ENCODE peak calls at places on chromosomes 2 and 18, in six cellular contexts. One of them, this sample, is unnamed.
A peak's percentile ranks its signal among the peaks of the same experiment; 100 is the strongest.

GRCh38 chr18:22921762-22922161 is 11.4 kb upstream of the RBBP8 start:
- DNase-seq in IMR-90: no peak
- DNase-seq in mesenchymal stem cell: no peak
- DNase-seq in H9: no peak
- DNase-seq in neuronal stem cell: no peak
- DNase-seq in H1: no peak
- DNase-seq in this sample: no peak

GRCh38 chr2:37274354-37274965 is 43.0 kb downstream of the NDUFAF7 start:
- DNase-seq in mesenchymal stem cell: no peak
- DNase-seq in IMR-90: peak; percentile 19
- DNase-seq in H9: no peak
- DNase-seq in neuronal stem cell: no peak
- DNase-seq in H1: no peak
- DNase-seq in this sample: peak; percentile 23

GRCh38 chr2:81991282-81991681 is 1686.7 kb upstream of the LRRTM1 start:
- DNase-seq in mesenchymal stem cell: no peak
- DNase-seq in IMR-90: no peak
- DNase-seq in H9: no peak
- DNase-seq in H1: no peak
- DNase-seq in neuronal stem cell: no peak
- DNase-seq in this sample: no peak

GRCh38 chr18:67428148-67428547 is 88.4 kb downstream of the DSEL start:
- DNase-seq in IMR-90: peak; percentile 49
- DNase-seq in neuronal stem cell: no peak
- DNase-seq in H9: no peak
- DNase-seq in H1: no peak
- DNase-seq in mesenchymal stem cell: no peak
- DNase-seq in this sample: no peak

GRCh38 chr2:191740016-191740419 is 62.1 kb downstream of the NABP1 start:
- DNase-seq in IMR-90: no peak
- DNase-seq in H9: no peak
- DNase-seq in mesenchymal stem cell: peak; percentile 6
- DNase-seq in H1: no peak
- DNase-seq in neuronal stem cell: no peak
- DNase-seq in this sample: no peak

GRCh38 chr18:63320690-63321265 is 1.2 kb upstream of the BCL2 start:
- DNase-seq in H9: peak; percentile 49
- DNase-seq in mesenchymal stem cell: peak; percentile 54
- DNase-seq in IMR-90: peak; percentile 32
- DNase-seq in neuronal stem cell: no peak
- DNase-seq in H1: no peak
- DNase-seq in this sample: peak; percentile 60

GRCh38 chr2:149410701-149411484 is 80.5 kb downstream of the LYPD6 start:
- DNase-seq in IMR-90: peak; percentile 8
- DNase-seq in mesenchymal stem cell: peak; percentile 89
- DNase-seq in neuronal stem cell: no peak
- DNase-seq in H1: no peak
- DNase-seq in H9: no peak
- DNase-seq in this sample: peak; percentile 97

GRCh38 chr18:73717570-73717969 is 430.1 kb downstream of the FBXO15 start:
- DNase-seq in mesenchymal stem cell: peak; percentile 24
- DNase-seq in H1: no peak
- DNase-seq in H9: no peak
- DNase-seq in neuronal stem cell: no peak
- DNase-seq in IMR-90: peak; percentile 32
- DNase-seq in this sample: no peak

GRCh38 chr2:112880696-112881095 is 30.3 kb upstream of the IL37 start:
- DNase-seq in neuronal stem cell: no peak
- DNase-seq in mesenchymal stem cell: peak; percentile 62
- DNase-seq in H9: no peak
- DNase-seq in H1: no peak
- DNase-seq in IMR-90: peak; percentile 16
- DNase-seq in this sample: no peak

GRCh38 chr18:22432672-22433137 is 15.0 kb upstream of the CTAGE1 start:
- DNase-seq in H1: no peak
- DNase-seq in mesenchymal stem cell: peak; percentile 90
- DNase-seq in H9: no peak
- DNase-seq in IMR-90: peak; percentile 97
- DNase-seq in neuronal stem cell: no peak
- DNase-seq in this sample: peak; percentile 49

GRCh38 chr2:709138-709779 is 32.1 kb upstream of the TMEM18 start:
- DNase-seq in IMR-90: no peak
- DNase-seq in H1: no peak
- DNase-seq in mesenchymal stem cell: no peak
- DNase-seq in neuronal stem cell: no peak
- DNase-seq in H9: no peak
- DNase-seq in this sample: no peak

GRCh38 chr2:239012228-239012627 is 164.3 kb downstream of the TWIST2 start:
- DNase-seq in mesenchymal stem cell: no peak
- DNase-seq in IMR-90: no peak
- DNase-seq in H9: no peak
- DNase-seq in H1: no peak
- DNase-seq in neuronal stem cell: no peak
- DNase-seq in this sample: no peak

GRCh38 chr2:31237348-31238017 is 3.5 kb downstream of the EHD3 start:
- DNase-seq in mesenchymal stem cell: no peak
- DNase-seq in H1: no peak
- DNase-seq in neuronal stem cell: no peak
- DNase-seq in IMR-90: no peak
- DNase-seq in H9: no peak
- DNase-seq in this sample: no peak

GRCh38 chr2:31236433-31237205 is 2.7 kb downstream of the EHD3 start:
- DNase-seq in neuronal stem cell: no peak
- DNase-seq in H1: no peak
- DNase-seq in mesenchymal stem cell: no peak
- DNase-seq in H9: peak; percentile 11
- DNase-seq in IMR-90: no peak
- DNase-seq in this sample: no peak

GRCh38 chr2:31239842-31240198 is 5.9 kb downstream of the EHD3 start:
- DNase-seq in neuronal stem cell: no peak
- DNase-seq in IMR-90: peak; percentile 42
- DNase-seq in H9: peak; percentile 29
- DNase-seq in H1: no peak
- DNase-seq in mesenchymal stem cell: peak; percentile 87
- DNase-seq in this sample: peak; percentile 90

GRCh38 chr2:31238906-31239841 is 5.2 kb downstream of the EHD3 start:
- DNase-seq in neuronal stem cell: no peak
- DNase-seq in H1: no peak
- DNase-seq in mesenchymal stem cell: no peak
- DNase-seq in IMR-90: no peak
- DNase-seq in H9: peak; percentile 13
- DNase-seq in this sample: no peak

GRCh38 chr2:31238126-31238905 is 4.4 kb downstream of the EHD3 start:
- DNase-seq in mesenchymal stem cell: no peak
- DNase-seq in H1: no peak
- DNase-seq in neuronal stem cell: no peak
- DNase-seq in IMR-90: no peak
- DNase-seq in H9: peak; percentile 8
- DNase-seq in this sample: no peak
- H3K4me1 ChIP-seq in mesenchymal stem cell: peaks cover 26% of the 10 kb centered on the region
- H3K4me1 ChIP-seq in H1: peaks cover 5% of the 10 kb centered on the region
- H3K4me1 ChIP-seq in neuronal stem cell: peaks cover 3% of the 10 kb centered on the region
- H3K4me1 ChIP-seq in IMR-90: peaks cover 8% of the 10 kb centered on the region
- H3K4me1 ChIP-seq in H9: peaks cover under 1% of the 10 kb centered on the region
- H3K4me1 ChIP-seq in this sample: peaks cover 32% of the 10 kb centered on the region

GRCh38 chr2:172329404-172330059 is 97.9 kb upstream of the ITGA6 start:
- DNase-seq in neuronal stem cell: no peak
- DNase-seq in IMR-90: no peak
- DNase-seq in mesenchymal stem cell: no peak
- DNase-seq in H1: no peak
- DNase-seq in H9: no peak
- DNase-seq in this sample: no peak

GRCh38 chr2:172324198-172324597 is 103.2 kb upstream of the ITGA6 start:
- DNase-seq in H9: no peak
- DNase-seq in neuronal stem cell: no peak
- DNase-seq in H1: no peak
- DNase-seq in mesenchymal stem cell: no peak
- DNase-seq in IMR-90: no peak
- DNase-seq in this sample: no peak

GRCh38 chr2:172330060-172330671 is 97.2 kb upstream of the ITGA6 start:
- DNase-seq in IMR-90: no peak
- DNase-seq in mesenchymal stem cell: no peak
- DNase-seq in H9: no peak
- DNase-seq in H1: no peak
- DNase-seq in neuronal stem cell: no peak
- DNase-seq in this sample: no peak

GRCh38 chr2:172326211-172326509 is 101.2 kb upstream of the ITGA6 start:
- DNase-seq in H9: no peak
- DNase-seq in neuronal stem cell: no peak
- DNase-seq in IMR-90: no peak
- DNase-seq in mesenchymal stem cell: no peak
- DNase-seq in H1: no peak
- DNase-seq in this sample: peak; percentile 87

GRCh38 chr2:172328103-172328835 is 99.1 kb upstream of the ITGA6 start:
- DNase-seq in H1: no peak
- DNase-seq in H9: no peak
- DNase-seq in mesenchymal stem cell: no peak
- DNase-seq in IMR-90: peak; percentile 19
- DNase-seq in neuronal stem cell: no peak
- DNase-seq in this sample: no peak
- H4K91ac ChIP-seq in H1: no peak overlapping the region
- H4K91ac ChIP-seq in H9: no peak overlapping the region
- H4K91ac ChIP-seq in mesenchymal stem cell: no peak overlapping the region
- H4K91ac ChIP-seq in IMR-90: no peak overlapping the region
- H4K91ac ChIP-seq in neuronal stem cell: no peak overlapping the region
- H4K91ac ChIP-seq in this sample: no peak overlapping the region

DNA sequence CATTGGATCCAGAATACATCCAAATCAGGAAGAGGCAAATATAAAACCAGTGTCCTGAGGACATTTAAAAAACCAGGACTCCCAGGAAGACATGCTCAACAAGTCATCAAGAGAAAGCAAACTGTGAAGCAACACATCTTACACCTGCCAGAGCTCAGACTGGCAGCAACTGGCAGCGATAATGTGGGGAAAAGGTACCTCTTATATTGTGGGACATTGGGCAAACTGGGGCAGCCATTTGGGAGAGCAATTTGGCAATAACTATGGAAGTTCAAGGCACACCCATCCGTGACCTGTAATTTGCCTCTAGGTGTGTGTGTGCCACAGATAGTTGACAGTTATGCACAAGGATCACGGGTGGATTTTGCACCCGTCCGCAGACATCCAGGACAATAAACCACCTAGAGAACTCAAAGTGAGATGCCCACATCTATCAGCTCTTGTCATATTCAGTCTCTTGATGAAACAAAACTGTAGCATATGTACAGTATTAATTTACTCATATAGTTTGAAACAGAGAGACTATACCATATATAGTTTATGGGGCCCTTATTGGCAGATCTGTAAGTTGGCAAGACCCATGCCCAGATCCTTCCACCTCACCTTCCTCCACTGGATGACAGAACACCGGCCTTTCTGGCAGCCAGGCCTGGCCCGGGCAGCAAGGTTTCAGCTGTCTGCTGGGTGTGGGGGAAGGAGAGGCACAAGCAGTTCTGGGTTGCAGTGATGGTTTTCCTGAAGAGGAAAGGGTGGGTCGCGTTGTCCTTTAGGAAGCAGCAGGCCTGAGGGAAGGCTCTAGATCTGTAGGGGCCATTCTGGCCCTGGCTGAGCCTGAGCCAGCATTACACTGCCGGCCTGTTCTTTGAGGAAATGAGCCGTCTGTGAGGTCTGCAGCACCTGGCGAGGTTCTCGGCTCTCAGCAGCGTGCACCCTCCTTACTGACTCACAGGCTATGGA is 18.8 kb downstream of the HJURP start:
- DNase-seq in H1: no peak
- DNase-seq in mesenchymal stem cell: no peak
- DNase-seq in IMR-90: no peak
- DNase-seq in H9: no peak
- DNase-seq in neuronal stem cell: no peak
- DNase-seq in this sample: no peak
- H3K18ac ChIP-seq in H1: no peak overlapping the region
- H3K18ac ChIP-seq in mesenchymal stem cell: no peak overlapping the region
- H3K18ac ChIP-seq in IMR-90: no peak overlapping the region
- H3K18ac ChIP-seq in H9: no peak overlapping the region
- H3K18ac ChIP-seq in neuronal stem cell: no peak overlapping the region
- H3K18ac ChIP-seq in this sample: no peak overlapping the region

DNA sequence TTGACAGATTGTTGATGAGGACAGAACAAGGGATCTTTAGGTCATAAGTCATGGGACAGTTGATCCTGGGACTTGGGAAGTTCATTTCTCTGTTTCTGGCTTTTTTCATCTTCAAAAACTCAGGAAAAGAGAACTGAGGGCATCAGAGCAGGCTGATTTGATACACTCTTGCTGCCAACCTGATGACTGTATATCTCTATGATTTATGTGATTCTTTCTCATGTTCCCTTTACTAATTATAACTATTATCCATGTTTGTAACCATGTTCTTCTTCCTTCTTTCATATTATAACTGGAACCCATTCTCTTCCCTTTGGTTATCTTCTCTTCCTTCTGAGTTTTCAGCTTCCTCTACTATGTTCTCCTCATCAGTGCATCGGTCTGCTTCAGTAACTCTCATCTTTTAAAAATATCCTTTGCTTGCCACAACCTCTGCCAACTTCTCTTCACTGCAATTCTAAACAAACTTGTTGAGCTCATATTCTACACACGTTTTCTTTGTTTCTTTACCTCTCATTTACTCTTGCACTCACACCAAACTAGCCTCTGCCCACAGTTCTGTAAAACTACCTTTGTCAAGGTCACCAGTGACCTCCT is 13.5 kb downstream of the RASGRP3 start:
- DNase-seq in H9: no peak
- DNase-seq in IMR-90: no peak
- DNase-seq in neuronal stem cell: no peak
- DNase-seq in H1: no peak
- DNase-seq in mesenchymal stem cell: no peak
- DNase-seq in this sample: no peak
- H3K4me1 ChIP-seq in H9: no peaks in the 10 kb centered on the region
- H3K4me1 ChIP-seq in IMR-90: peaks cover 2% of the 10 kb centered on the region
- H3K4me1 ChIP-seq in neuronal stem cell: no peaks in the 10 kb centered on the region
- H3K4me1 ChIP-seq in H1: no peaks in the 10 kb centered on the region
- H3K4me1 ChIP-seq in mesenchymal stem cell: peaks cover 2% of the 10 kb centered on the region
- H3K4me1 ChIP-seq in this sample: no peaks in the 10 kb centered on the region

GRCh38 chr18:40939636-40940035 is 1015.4 kb upstream of the PIK3C3 start:
- DNase-seq in H9: no peak
- DNase-seq in H1: no peak
- DNase-seq in IMR-90: no peak
- DNase-seq in mesenchymal stem cell: no peak
- DNase-seq in neuronal stem cell: no peak
- DNase-seq in this sample: no peak
- H4K91ac ChIP-seq in H9: no peak overlapping the region
- H4K91ac ChIP-seq in H1: no peak overlapping the region
- H4K91ac ChIP-seq in IMR-90: no peak overlapping the region
- H4K91ac ChIP-seq in mesenchymal stem cell: no peak overlapping the region
- H4K91ac ChIP-seq in neuronal stem cell: no peak overlapping the region
- H4K91ac ChIP-seq in this sample: no peak overlapping the region

This sample was measured in trophoblast cell.